ENCODE peak calls at places on chromosomes 2 and 18, in eight cellular contexts. D is fibroblast of the conjunctiva; B is fibroblast of mammary gland; F is NK-92 treated with Interleukin-12 subunit alpha and Interleukin-12 subunit beta, amount 100 ng/mL, for 24 hours; A is hepatocyte; H is CD8-positive, alpha-beta T cell; N is D721Med; C is CD4-positive, alpha-beta memory T cell. L is an unnamed sample.

GRCh38 chr2:240513544-240514287 is 44.1 kb downstream of the ANKMY1 start:
- DNase-seq in A (peak), D (peak), F (peak), N (peak), B (peak), C (peak), H (peak), L (peak)

GRCh38 chr2:155021591-155021990 is 323.1 kb downstream of the KCNJ3 start:
- DNase-seq in H (no peak), A (no peak), B (no peak), D (no peak), N (no peak), C (no peak), F (no peak), L (no peak)

GRCh38 chr18:48804856-48805610 is 145.7 kb downstream of the SMAD7 start:
- DNase-seq in B (no peak), A (no peak), D (no peak), N (no peak), H (no peak), F (no peak), C (no peak), L (no peak)

GRCh38 chr2:42947809-42948595 is 155.6 kb upstream of the HAAO start:
- DNase-seq in N (no peak), A (no peak), B (peak), C (no peak), D (no peak), F (no peak), H (no peak), L (no peak)

GRCh38 chr2:86143926-86144685 is 38.1 kb downstream of the PTCD3 start:
- DNase-seq in B (no peak), A (no peak), D (no peak), F (no peak), N (no peak), H (no peak), C (no peak), L (no peak)

GRCh38 chr2:216792222-216793001 is 67.5 kb downstream of the TNP1 start:
- DNase-seq in F (no peak), C (no peak), A (peak), D (peak), B (peak), H (no peak), N (no peak), L (peak)

GRCh38 chr2:119710281-119710680 is 31.3 kb downstream of the TMEM177 start:
- DNase-seq in N (no peak), D (no peak), H (no peak), A (no peak), B (no peak), C (no peak), F (no peak), L (no peak)

GRCh38 chr2:20617892-20618467 is 32.9 kb downstream of the HS1BP3 start:
- DNase-seq in F (no peak), C (no peak), N (no peak), H (no peak), B (peak), A (peak), D (peak), L (peak)

GRCh38 chr2:240339411-240340360 is 95.8 kb upstream of the GPC1 start:
- DNase-seq in D (no peak), F (no peak), A (no peak), N (no peak), C (no peak), H (no peak), B (no peak), L (no peak)

GRCh38 chr2:122186761-122187222 is 431.3 kb downstream of the TSN start:
- DNase-seq in N (no peak), D (no peak), C (no peak), H (no peak), F (no peak), A (no peak), B (no peak), L (no peak)

GRCh38 chr2:46493971-46494250 is 14.5 kb downstream of the TMEM247 start:
- DNase-seq in B (no peak), N (no peak), A (no peak), F (no peak), C (no peak), H (no peak), D (no peak), L (no peak)

GRCh38 chr2:98601532-98602132 is 6.7 kb downstream of the COA5 start:
- DNase-seq in D (no peak), N (no peak), H (no peak), C (no peak), A (peak), F (no peak), B (peak), L (peak)

GRCh38 chr18:25875574-25875973 is 214.8 kb downstream of the SS18 start:
- DNase-seq in A (no peak), C (no peak), H (no peak), B (peak), D (peak), N (no peak), F (no peak), L (peak)

GRCh38 chr18:11808001-11808855 is 43.0 kb upstream of the CHMP1B start:
- DNase-seq in B (peak), H (no peak), A (peak), C (no peak), F (no peak), D (peak), N (no peak), L (peak)

GRCh38 chr2:64939332-64939917 is 49.8 kb upstream of the SLC1A4 start:
- DNase-seq in A (no peak), D (no peak), B (no peak), F (no peak), N (no peak), C (no peak), H (no peak), L (no peak)

GRCh38 chr2:62195421-62196277 is at the start of gene B3GNT2:
- DNase-seq in B (peak), N (no peak), F (peak), D (no peak), C (peak), A (peak), H (peak), L (peak)

GRCh38 chr2:141021109-141021508 is 1109.7 kb downstream of the LRP1B start:
- DNase-seq in F (no peak), D (peak), A (no peak), N (no peak), B (peak), H (no peak), C (no peak), L (peak)

GRCh38 chr2:216698895-216699294 is 3.5 kb upstream of the IGFBP5 start:
- DNase-seq in N (no peak), B (peak), A (peak), H (no peak), F (no peak), D (peak), C (no peak), L (peak)

GRCh38 chr18:13835202-13835601 is 11.3 kb downstream of the MC5R start:
- DNase-seq in C (no peak), A (no peak), B (no peak), N (no peak), F (no peak), D (no peak), H (no peak), L (no peak)

GRCh38 chr18:11002796-11003195 is 146.6 kb downstream of the PIEZO2 start:
- DNase-seq in B (no peak), D (no peak), C (no peak), N (no peak), A (no peak), F (no peak), H (no peak), L (no peak)

GRCh38 chr2:127649100-127649611 is 3.2 kb downstream of the GPR17 start:
- DNase-seq in H (no peak), N (no peak), D (no peak), F (no peak), C (peak), B (no peak), A (no peak), L (no peak)

GRCh38 chr2:95722331-95722730 is 130.5 kb downstream of the TRIM43 start:
- DNase-seq in F (no peak), A (no peak), B (no peak), C (no peak), D (no peak), H (no peak), N (no peak), L (no peak)

GRCh38 chr2:9002637-9003365 is 683 bp downstream of the MBOAT2 start:
- DNase-seq in H (no peak), B (no peak), D (no peak), F (no peak), N (no peak), A (peak), C (no peak), L (no peak)

GRCh38 chr2:144510206-144510991 is 9.5 kb downstream of the ZEB2 start:
- DNase-seq in A (peak), F (no peak), B (peak), N (no peak), C (peak), D (no peak), H (peak), L (peak)

GRCh38 chr2:27715318-27716165 is 51.9 kb downstream of the SLC4A1AP start:
- DNase-seq in D (no peak), N (no peak), A (peak), H (no peak), B (peak), F (no peak), C (no peak), L (peak)

GRCh38 chr2:171149986-171150693 is 10.6 kb downstream of the TLK1 start:
- DNase-seq in B (no peak), F (no peak), A (no peak), C (no peak), N (no peak), D (no peak), H (no peak), L (no peak)

GRCh38 chr2:66001538-66001937 is 433.4 kb upstream of the MEIS1 start:
- DNase-seq in B (no peak), C (no peak), A (no peak), H (no peak), N (no peak), D (no peak), F (no peak), L (no peak)

GRCh38 chr2:222610746-222611145 is 45.1 kb downstream of the FARSB start:
- DNase-seq in H (no peak), D (no peak), A (no peak), F (no peak), C (no peak), B (peak), N (no peak), L (peak)

GRCh38 chr2:240958366-240959213 is 39.8 kb upstream of the SNED1 start:
- DNase-seq in D (no peak), F (no peak), H (no peak), N (no peak), A (no peak), C (no peak), B (no peak), L (no peak)

GRCh38 chr18:2537281-2537680 is 34.0 kb downstream of the METTL4 start:
- DNase-seq in N (no peak), A (no peak), H (no peak), D (no peak), B (no peak), C (no peak), F (no peak), L (peak)